ENCODE peak calls at places on chromosomes 2 and 18, in four cellular contexts. One of them, this sample, is unnamed.

GRCh38 chr2:170121689-170122088 is 56.3 kb upstream of the MYO3B start:
- DNase-seq in body of pancreas: no peak
- DNase-seq in fibroblast of the aortic adventitia: no peak
- DNase-seq in BJ: no peak
- DNase-seq in this sample: no peak

GRCh38 chr2:217430916-217431576 is 571.2 kb upstream of the TNP1 start:
- DNase-seq in body of pancreas: no peak
- DNase-seq in fibroblast of the aortic adventitia: peak
- DNase-seq in BJ: no peak
- DNase-seq in this sample: no peak

GRCh38 chr2:168976034-168976654 is 55.0 kb downstream of the ABCB11 start:
- DNase-seq in body of pancreas: no peak
- DNase-seq in fibroblast of the aortic adventitia: no peak
- DNase-seq in BJ: no peak
- DNase-seq in this sample: no peak

GRCh38 chr2:147177449-147177848 is 667.4 kb upstream of the ACVR2A start:
- DNase-seq in body of pancreas: no peak
- DNase-seq in fibroblast of the aortic adventitia: peak
- DNase-seq in BJ: no peak
- DNase-seq in this sample: no peak

GRCh38 chr2:145068509-145068908 is 548.6 kb upstream of the ZEB2 start:
- DNase-seq in body of pancreas: no peak
- DNase-seq in fibroblast of the aortic adventitia: no peak
- DNase-seq in BJ: no peak
- DNase-seq in this sample: no peak

GRCh38 chr2:143397886-143398614 is 268.8 kb downstream of the ARHGAP15 start:
- DNase-seq in body of pancreas: no peak
- DNase-seq in fibroblast of the aortic adventitia: peak
- DNase-seq in BJ: peak
- DNase-seq in this sample: no peak

GRCh38 chr2:230435431-230435830 is 19.4 kb downstream of the SP100 start:
- DNase-seq in body of pancreas: no peak
- DNase-seq in fibroblast of the aortic adventitia: no peak
- DNase-seq in BJ: no peak
- DNase-seq in this sample: no peak

GRCh38 chr18:2336993-2337392 is 234.3 kb downstream of the METTL4 start:
- DNase-seq in body of pancreas: no peak
- DNase-seq in fibroblast of the aortic adventitia: no peak
- DNase-seq in BJ: no peak
- DNase-seq in this sample: no peak

GRCh38 chr18:33934258-33934657 is 290.5 kb downstream of the NOL4 start:
- DNase-seq in body of pancreas: no peak
- DNase-seq in fibroblast of the aortic adventitia: no peak
- DNase-seq in BJ: no peak
- DNase-seq in this sample: no peak

GRCh38 chr2:75523313-75524275 is 37.1 kb downstream of the EVA1A start:
- DNase-seq in body of pancreas: no peak
- DNase-seq in fibroblast of the aortic adventitia: peak
- DNase-seq in BJ: no peak
- DNase-seq in this sample: no peak

GRCh38 chr2:185990861-185991525 is 252.4 kb downstream of the FSIP2 start:
- DNase-seq in body of pancreas: no peak
- DNase-seq in fibroblast of the aortic adventitia: no peak
- DNase-seq in BJ: peak
- DNase-seq in this sample: no peak

GRCh38 chr2:130878316-130878715 is 41.6 kb downstream of the ARHGEF4 start:
- DNase-seq in body of pancreas: no peak
- DNase-seq in fibroblast of the aortic adventitia: no peak
- DNase-seq in BJ: no peak
- DNase-seq in this sample: no peak

GRCh38 chr2:35785564-35785963 is 570.0 kb upstream of the CRIM1 start:
- DNase-seq in body of pancreas: no peak
- DNase-seq in fibroblast of the aortic adventitia: no peak
- DNase-seq in BJ: no peak
- DNase-seq in this sample: no peak

GRCh38 chr2:104849618-104850097 is 4.3 kb upstream of the POU3F3 start:
- DNase-seq in body of pancreas: peak
- DNase-seq in fibroblast of the aortic adventitia: peak
- DNase-seq in BJ: no peak
- DNase-seq in this sample: peak

GRCh38 chr2:190607657-190608357 is 41.1 kb upstream of the NAB1 start:
- DNase-seq in body of pancreas: no peak
- DNase-seq in fibroblast of the aortic adventitia: no peak
- DNase-seq in BJ: no peak
- DNase-seq in this sample: no peak

GRCh38 chr2:163664610-163665009 is 71.2 kb downstream of the FIGN start:
- DNase-seq in body of pancreas: no peak
- DNase-seq in fibroblast of the aortic adventitia: peak
- DNase-seq in BJ: peak
- DNase-seq in this sample: peak

GRCh38 chr2:15527074-15527739 is 33.9 kb downstream of the NBAS start:
- DNase-seq in body of pancreas: no peak
- DNase-seq in fibroblast of the aortic adventitia: no peak
- DNase-seq in BJ: no peak
- DNase-seq in this sample: no peak

GRCh38 chr2:27640722-27641245 is 11.9 kb downstream of the GPN1 start:
- DNase-seq in body of pancreas: no peak
- DNase-seq in fibroblast of the aortic adventitia: no peak
- DNase-seq in BJ: no peak
- DNase-seq in this sample: no peak

GRCh38 chr2:211755187-211755586 is 783.4 kb downstream of the ERBB4 start:
- DNase-seq in body of pancreas: no peak
- DNase-seq in fibroblast of the aortic adventitia: no peak
- DNase-seq in BJ: no peak
- DNase-seq in this sample: no peak

GRCh38 chr2:105919826-105920225 is 175.1 kb downstream of the NCK2 start:
- DNase-seq in body of pancreas: no peak
- DNase-seq in fibroblast of the aortic adventitia: peak
- DNase-seq in BJ: no peak
- DNase-seq in this sample: no peak

GRCh38 chr2:134218414-134218813 is 35.5 kb upstream of the MGAT5 start:
- DNase-seq in body of pancreas: no peak
- DNase-seq in fibroblast of the aortic adventitia: no peak
- DNase-seq in BJ: no peak
- DNase-seq in this sample: no peak

GRCh38 chr2:189363559-189363958 is 77.7 kb upstream of the WDR75 start:
- DNase-seq in body of pancreas: no peak
- DNase-seq in fibroblast of the aortic adventitia: peak
- DNase-seq in BJ: peak
- DNase-seq in this sample: no peak

GRCh38 chr2:132547089-132547687 is 122.8 kb downstream of the LYPD1 start:
- DNase-seq in body of pancreas: peak
- DNase-seq in fibroblast of the aortic adventitia: peak
- DNase-seq in BJ: peak
- DNase-seq in this sample: peak

GRCh38 chr2:176704282-176704773 is 435.1 kb downstream of the MTX2 start:
- DNase-seq in body of pancreas: no peak
- DNase-seq in fibroblast of the aortic adventitia: no peak
- DNase-seq in BJ: no peak
- DNase-seq in this sample: no peak

GRCh38 chr2:38505779-38506178 is 96.9 kb downstream of the HNRNPLL start:
- DNase-seq in body of pancreas: peak
- DNase-seq in fibroblast of the aortic adventitia: peak
- DNase-seq in BJ: peak
- DNase-seq in this sample: no peak

GRCh38 chr2:162123806-162124758 is 28.0 kb downstream of the GCG start:
- DNase-seq in body of pancreas: no peak
- DNase-seq in fibroblast of the aortic adventitia: peak
- DNase-seq in BJ: no peak
- DNase-seq in this sample: no peak

GRCh38 chr2:189763908-189764661 is 1.5 kb upstream of the OSGEPL1 start:
- DNase-seq in body of pancreas: no peak
- DNase-seq in fibroblast of the aortic adventitia: peak
- DNase-seq in BJ: no peak
- DNase-seq in this sample: no peak

GRCh38 chr18:48771641-48772380 is 179.0 kb downstream of the SMAD7 start:
- DNase-seq in body of pancreas: no peak
- DNase-seq in fibroblast of the aortic adventitia: no peak
- DNase-seq in BJ: no peak
- DNase-seq in this sample: no peak

GRCh38 chr2:163155279-163155883 is 316.8 kb upstream of the KCNH7 start:
- DNase-seq in body of pancreas: no peak
- DNase-seq in fibroblast of the aortic adventitia: peak
- DNase-seq in BJ: no peak
- DNase-seq in this sample: no peak

GRCh38 chr2:238866656-238867277 is 18.9 kb downstream of the TWIST2 start:
- DNase-seq in body of pancreas: no peak
- DNase-seq in fibroblast of the aortic adventitia: no peak
- DNase-seq in BJ: no peak
- DNase-seq in this sample: no peak

GRCh38 chr2:64945973-64946736 is 43.0 kb upstream of the SLC1A4 start:
- DNase-seq in body of pancreas: peak
- DNase-seq in fibroblast of the aortic adventitia: no peak
- DNase-seq in BJ: no peak
- DNase-seq in this sample: no peak

GRCh38 chr2:39530423-39530866 is 93.4 kb upstream of the MAP4K3 start:
- DNase-seq in body of pancreas: no peak
- DNase-seq in fibroblast of the aortic adventitia: peak
- DNase-seq in BJ: no peak
- DNase-seq in this sample: peak

GRCh38 chr2:170817999-170818293 is 1.3 kb downstream of the GAD1 start:
- DNase-seq in body of pancreas: no peak
- DNase-seq in fibroblast of the aortic adventitia: no peak
- DNase-seq in BJ: no peak
- DNase-seq in this sample: no peak

GRCh38 chr2:61165946-61166345 is 4.0 kb downstream of the C2orf74 start:
- DNase-seq in body of pancreas: no peak
- DNase-seq in fibroblast of the aortic adventitia: no peak
- DNase-seq in BJ: no peak
- DNase-seq in this sample: no peak

GRCh38 chr18:75377975-75378673 is 49.4 kb downstream of the SMIM21 start:
- DNase-seq in body of pancreas: no peak
- DNase-seq in fibroblast of the aortic adventitia: no peak
- DNase-seq in BJ: no peak
- DNase-seq in this sample: no peak
- TF ChIP-seq CTCF in body of pancreas: no peak
- TF ChIP-seq CTCF in fibroblast of the aortic adventitia: no peak
- TF ChIP-seq CTCF in BJ: no peak
- TF ChIP-seq CTCF in this sample: no peak

DNA sequence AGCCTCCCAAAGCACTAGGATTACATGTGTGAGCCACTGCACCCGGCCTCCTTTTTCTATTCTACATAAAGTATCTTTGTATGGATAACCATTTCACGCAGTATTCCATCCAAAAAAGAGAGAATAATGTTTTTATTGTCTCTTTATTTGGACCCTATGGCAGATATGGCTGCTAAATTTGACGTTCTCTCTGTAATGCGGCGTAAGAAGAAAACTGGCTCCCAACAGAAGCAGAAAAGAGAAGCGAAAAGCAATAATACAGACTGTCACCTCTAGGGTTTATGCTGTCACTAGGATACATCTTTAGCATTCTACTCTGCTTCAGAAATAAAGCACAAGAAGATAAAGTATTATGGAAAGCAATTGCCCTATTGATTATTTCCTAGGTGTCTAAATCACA is 55.9 kb downstream of the FN1 start:
- DNase-seq in body of pancreas: no peak
- DNase-seq in fibroblast of the aortic adventitia: no peak
- DNase-seq in BJ: no peak
- DNase-seq in this sample: no peak
- TF ChIP-seq CTCF in body of pancreas: no peak
- TF ChIP-seq CTCF in fibroblast of the aortic adventitia: no peak
- TF ChIP-seq CTCF in BJ: no peak
- TF ChIP-seq CTCF in this sample: no peak

DNA sequence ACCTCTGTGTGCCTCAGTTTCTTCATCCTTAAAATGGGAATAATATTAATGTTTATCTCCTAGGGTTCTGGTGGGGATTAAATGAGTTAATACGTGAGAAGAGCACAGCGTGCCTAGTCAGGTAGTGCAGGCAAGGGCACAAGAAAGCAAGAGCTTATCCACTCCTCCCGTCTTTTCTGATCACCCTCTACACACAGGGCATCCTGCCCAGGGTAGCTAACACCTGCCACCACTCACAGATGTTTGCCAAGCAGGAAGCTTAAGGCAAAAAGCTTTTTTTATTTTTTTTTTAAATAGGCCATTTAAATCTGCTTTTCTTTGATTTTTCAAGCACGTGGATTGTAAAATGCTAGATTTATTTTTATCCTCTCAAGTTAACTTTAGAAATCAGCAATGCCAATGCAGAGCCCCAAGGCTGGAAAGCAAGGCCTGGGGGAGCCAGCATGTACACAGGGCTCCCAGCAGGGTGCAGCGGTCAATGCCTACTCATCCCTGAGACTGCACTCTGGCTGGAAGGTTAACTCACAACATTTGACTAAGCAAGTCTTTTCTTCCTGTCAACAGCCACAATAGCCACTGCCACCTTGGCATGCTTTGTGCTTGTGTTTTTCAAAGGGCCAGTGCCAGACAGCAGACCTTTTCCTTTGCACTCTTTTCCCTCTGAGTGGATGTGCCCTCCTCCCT is 86.5 kb upstream of the ACAA2 start:
- DNase-seq in body of pancreas: peak
- DNase-seq in fibroblast of the aortic adventitia: no peak
- DNase-seq in BJ: no peak
- DNase-seq in this sample: no peak
- TF ChIP-seq CTCF in body of pancreas: peak
- TF ChIP-seq CTCF in fibroblast of the aortic adventitia: no peak
- TF ChIP-seq CTCF in BJ: no peak
- TF ChIP-seq CTCF in this sample: no peak

GRCh38 chr2:120004254-120004653 is 8.6 kb upstream of the EPB41L5 start:
- DNase-seq in body of pancreas: no peak
- DNase-seq in fibroblast of the aortic adventitia: no peak
- DNase-seq in BJ: no peak
- DNase-seq in this sample: no peak
- TF ChIP-seq CTCF in body of pancreas: no peak
- TF ChIP-seq CTCF in fibroblast of the aortic adventitia: no peak
- TF ChIP-seq CTCF in BJ: no peak
- TF ChIP-seq CTCF in this sample: no peak